ENCODE peak calls at places on chromosome 20, in four cellular contexts. Q is cardiac fibroblast, M is PC-3, D is tibial artery. B is an unnamed sample.
A peak's percentile ranks its signal among the peaks of the same experiment; 100 is the strongest.

GRCh38 chr20:57620274-57620990 is at the start of gene ZBP1:
- DNase-seq in M (no peak), Q (no peak), D (no peak), B (no peak)

GRCh38 chr20:37868998-37869861 is 33.7 kb upstream of the VSTM2L start:
- DNase-seq in D (no peak), M (no peak), Q (no peak), B (no peak)

GRCh38 chr20:10540636-10541493 is 105.8 kb downstream of the SLX4IP start:
- DNase-seq in D (no peak), M (peak; percentile 89), Q (peak; percentile 94), B (peak; percentile 63)

GRCh38 chr20:19408971-19409370 is 196.5 kb downstream of the SLC24A3 start:
- DNase-seq in M (no peak), D (no peak), Q (peak; percentile 30), B (no peak)

GRCh38 chr20:34065260-34065659 is 46.8 kb downstream of the EIF2S2 start:
- DNase-seq in D (no peak), Q (peak; percentile 44), M (peak; percentile 39), B (peak; percentile 23)

GRCh38 chr20:25274891-25275812 is 27.3 kb downstream of the PYGB start:
- DNase-seq in D (peak; percentile 15), Q (no peak), M (no peak), B (no peak)

GRCh38 chr20:25538838-25539665 is 46.3 kb downstream of the NINL start:
- DNase-seq in Q (no peak), D (no peak), M (no peak), B (no peak)

GRCh38 chr20:25992146-25992545 is 295.5 kb upstream of the ZNF337 start:
- DNase-seq in D (no peak), Q (no peak), M (no peak), B (no peak)

GRCh38 chr20:13684566-13685222 is 46.0 kb upstream of the TASP1 start:
- DNase-seq in D (no peak), Q (no peak), M (no peak), B (no peak)

GRCh38 chr20:62120990-62121775 is 1.1 kb upstream of the LSM14B start:
- DNase-seq in D (peak; percentile 46), Q (peak; percentile 74), M (peak; percentile 50), B (no peak)

GRCh38 chr20:58545565-58546195 is 30.5 kb upstream of the APCDD1L start:
- DNase-seq in D (no peak), Q (peak; percentile 65), M (no peak), B (no peak)

GRCh38 chr20:56204206-56204605 is 44.3 kb upstream of the MC3R start:
- DNase-seq in D (no peak), M (no peak), Q (no peak), B (no peak)

GRCh38 chr20:20824924-20825584 is 112.6 kb upstream of the RALGAPA2 start:
- DNase-seq in D (peak; percentile 31), Q (peak; percentile 41), M (peak; percentile 55), B (no peak)

GRCh38 chr20:2851086-2851485 is 10.5 kb downstream of the VPS16 start:
- DNase-seq in M (no peak), D (no peak), Q (no peak), B (no peak)

GRCh38 chr20:12198281-12198680 is 280.6 kb downstream of the BTBD3 start:
- DNase-seq in Q (no peak), M (no peak), D (no peak), B (no peak)

GRCh38 chr20:61803903-61804804 is 261.5 kb downstream of the TAF4 start:
- DNase-seq in M (no peak), D (no peak), Q (peak; percentile 4), B (no peak)

GRCh38 chr20:17680836-17681740 is 954 bp downstream of the RRBP1 start:
- DNase-seq in D (peak; percentile 72), Q (peak; percentile 74), M (peak; percentile 81), B (no peak)

GRCh38 chr20:3409417-3409816 is 1.9 kb upstream of the DNAAF9 start:
- DNase-seq in M (no peak), Q (no peak), D (no peak), B (no peak)

GRCh38 chr20:16292227-16292626 is 281.0 kb downstream of the KIF16B start:
- DNase-seq in Q (peak; percentile 31), M (peak; percentile 45), D (no peak), B (no peak)

GRCh38 chr20:61932711-61933480 is 132.8 kb downstream of the TAF4 start:
- DNase-seq in D (peak; percentile 13), M (no peak), Q (no peak), B (no peak)

GRCh38 chr20:8124639-8125038 is 7.4 kb upstream of the PLCB1 start:
- DNase-seq in M (peak; percentile 45), D (no peak), Q (peak; percentile 43), B (no peak)

GRCh38 chr20:14879839-14880238 is 542.4 kb upstream of the FLRT3 start:
- DNase-seq in D (no peak), Q (no peak), M (no peak), B (no peak)

GRCh38 chr20:20635006-20635405 is 77.4 kb downstream of the RALGAPA2 start:
- DNase-seq in M (no peak), D (no peak), Q (no peak), B (no peak)

GRCh38 chr20:43941476-43942212 is 27.0 kb downstream of the TOX2 start:
- DNase-seq in Q (peak; percentile 50), D (no peak), M (peak; percentile 95), B (no peak)

GRCh38 chr20:58112017-58112781 is 116.3 kb downstream of the ANKRD60 start:
- DNase-seq in M (peak; percentile 98), Q (peak; percentile 81), D (no peak), B (no peak)

GRCh38 chr20:10217517-10218410 is 866 bp upstream of the SNAP25 start:
- DNase-seq in M (no peak), Q (peak; percentile 84), D (peak; percentile 35), B (peak; percentile 95)

GRCh38 chr20:19397676-19398075 is 185.2 kb downstream of the SLC24A3 start:
- DNase-seq in M (no peak), D (no peak), Q (peak; percentile 53), B (no peak)

GRCh38 chr20:43658068-43658722 is 8.7 kb upstream of the MYBL2 start:
- DNase-seq in Q (peak; percentile 6), M (peak; percentile 53), D (no peak), B (no peak)

GRCh38 chr20:10863337-10864060 is 189.7 kb upstream of the JAG1 start:
- DNase-seq in M (peak; percentile 95), D (no peak), Q (peak; percentile 93), B (peak; percentile 81)

GRCh38 chr20:58712823-58713731 is 20.5 kb downstream of the NPEPL1 start:
- DNase-seq in M (no peak), D (no peak), Q (no peak), B (no peak)

GRCh38 chr20:42612262-42612661 is 577.4 kb downstream of the PTPRT start:
- DNase-seq in Q (no peak), D (no peak), M (no peak), B (no peak)

GRCh38 chr20:49037962-49038387 is 8.1 kb upstream of the CSE1L start:
- DNase-seq in Q (peak; percentile 6), D (no peak), M (no peak), B (no peak)

GRCh38 chr20:50230184-50230583 is 39.6 kb downstream of the CEBPB start:
- DNase-seq in D (no peak), M (no peak), Q (no peak), B (no peak)

GRCh38 chr20:50233325-50234212 is 42.9 kb downstream of the CEBPB start:
- DNase-seq in D (no peak), M (no peak), Q (no peak), B (no peak)

GRCh38 chr20:50232651-50233324 is 42.2 kb downstream of the CEBPB start:
- DNase-seq in D (no peak), M (no peak), Q (no peak), B (no peak)

GRCh38 chr20:50229156-50229605 is 38.6 kb downstream of the CEBPB start:
- DNase-seq in D (no peak), M (peak; percentile 36), Q (no peak), B (no peak)

GRCh38 chr20:50230871-50231270 is 40.2 kb downstream of the CEBPB start:
- DNase-seq in D (no peak), Q (no peak), M (no peak), B (no peak)
- TF ChIP-seq CTCF in D (no peak), Q (no peak), M (no peak), B (no peak)

DNA sequence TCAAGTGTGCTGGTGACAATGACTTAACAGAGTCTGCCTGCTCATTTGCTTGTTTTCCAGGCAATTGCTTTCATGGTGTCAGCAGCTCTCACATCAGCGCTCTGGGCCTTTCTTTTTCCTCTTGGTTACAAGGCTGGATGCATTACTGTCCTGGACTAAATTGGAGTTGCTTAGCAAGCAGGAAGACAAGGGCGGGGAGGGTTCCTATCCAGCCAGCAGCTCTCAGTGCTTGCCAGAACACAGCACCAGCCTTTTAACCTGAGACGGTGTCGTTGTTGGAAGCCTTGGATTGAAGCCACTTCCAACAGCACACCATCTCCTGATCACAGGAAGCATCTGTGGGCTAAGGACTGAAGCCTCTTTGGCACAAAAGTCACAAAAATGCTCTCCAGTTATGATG is 606.9 kb downstream of the CDH26 start:
- DNase-seq in Q (no peak), M (no peak), D (no peak), B (no peak)
- H3K4me3 ChIP-seq in Q (no peak overlapping the region), M (no peak overlapping the region), D (no peak overlapping the region), B (no peak overlapping the region)

DNA sequence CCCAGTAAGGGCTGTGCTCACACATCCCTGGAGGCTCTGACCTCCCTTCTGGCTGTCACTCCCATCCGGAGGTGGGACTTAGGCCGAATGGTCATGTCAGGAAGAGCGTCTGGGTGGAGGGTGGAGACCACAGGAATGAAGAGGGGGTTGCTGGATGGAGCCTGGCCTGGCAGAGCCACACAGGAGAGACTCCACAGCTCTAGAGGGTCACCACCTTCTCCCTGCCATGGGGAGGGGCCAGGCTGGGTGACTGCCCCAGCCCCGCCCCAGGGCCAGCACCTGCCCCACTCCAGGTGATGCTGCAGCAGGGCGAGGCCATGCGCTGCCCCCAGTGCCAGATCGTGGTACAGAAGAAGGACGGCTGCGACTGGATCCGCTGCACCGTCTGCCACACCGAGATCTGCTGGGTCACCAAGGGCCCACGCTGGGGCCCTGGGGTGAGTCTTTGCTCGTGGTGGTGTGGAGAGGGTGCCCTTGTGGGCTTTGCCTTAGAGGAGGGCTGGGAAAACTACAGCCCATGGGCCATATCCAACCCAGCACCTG is 20.6 kb downstream of the RBCK1 start:
- DNase-seq in M (no peak), Q (no peak), D (no peak), B (no peak)
- TF ChIP-seq CTCF in M (peak; percentile 24), Q (no peak), D (no peak), B (no peak)

GRCh38 chr20:63775096-63775978 is 35.8 kb downstream of the SLC2A4RG start:
- DNase-seq in M (no peak), D (no peak), Q (no peak), B (peak; percentile 23)
- H3K4me3 ChIP-seq in M (peak overlapping the region; percentile 19), D (no peak overlapping the region), Q (peak overlapping the region; percentile 18), B (peak overlapping the region; percentile 23)

DNA sequence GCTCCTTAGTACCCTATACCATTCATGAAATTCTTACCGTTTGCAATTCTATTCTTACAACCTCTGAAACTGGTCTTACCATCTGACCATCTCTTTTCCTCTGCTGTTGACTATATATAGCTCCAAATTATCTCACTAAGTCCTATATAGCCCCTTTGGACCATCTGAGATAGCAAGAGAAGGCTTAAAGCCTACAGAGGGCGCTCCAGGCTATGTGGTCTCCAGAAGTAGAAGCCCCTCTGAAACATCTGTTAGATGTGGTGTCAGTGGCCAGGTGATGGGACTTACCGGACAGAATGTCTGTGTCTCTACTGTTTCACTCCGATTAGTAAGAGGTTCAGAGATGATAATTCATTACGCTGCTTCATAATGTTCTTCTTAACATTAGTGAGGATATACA is 140.7 kb upstream of the BMP2 start:
- DNase-seq in M (no peak), D (no peak), Q (no peak), B (no peak)
- TF ChIP-seq CTCF in M (peak; percentile 48), D (no peak), Q (peak; percentile 5), B (no peak)